ENCODE peak calls at places on chromosomes 2 and 18, in seven cellular contexts. One of them, this sample, is unnamed.

GRCh38 chr2:120949027-120949956 is 213.6 kb downstream of the GLI2 start:
- DNase-seq in HEK293T: no peak
- DNase-seq in gastrocnemius medialis: no peak
- DNase-seq in foreskin fibroblast: no peak
- DNase-seq in LoVo: no peak
- DNase-seq in DMS153: no peak
- DNase-seq in uterus: no peak
- DNase-seq in this sample: peak

GRCh38 chr18:370753-371615 is 103.1 kb upstream of the THOC1 start:
- DNase-seq in HEK293T: no peak
- DNase-seq in gastrocnemius medialis: no peak
- DNase-seq in foreskin fibroblast: peak
- DNase-seq in LoVo: no peak
- DNase-seq in DMS153: no peak
- DNase-seq in uterus: no peak
- DNase-seq in this sample: no peak

GRCh38 chr2:188159484-188159883 is 132.2 kb upstream of the GULP1 start:
- DNase-seq in HEK293T: no peak
- DNase-seq in gastrocnemius medialis: no peak
- DNase-seq in foreskin fibroblast: no peak
- DNase-seq in LoVo: no peak
- DNase-seq in DMS153: no peak
- DNase-seq in uterus: no peak
- DNase-seq in this sample: no peak

GRCh38 chr2:55430536-55430935 is 10.9 kb upstream of the CCDC88A start:
- DNase-seq in HEK293T: no peak
- DNase-seq in gastrocnemius medialis: no peak
- DNase-seq in foreskin fibroblast: peak
- DNase-seq in LoVo: no peak
- DNase-seq in DMS153: no peak
- DNase-seq in uterus: no peak
- DNase-seq in this sample: no peak

GRCh38 chr2:203579131-203579643 is 44.1 kb upstream of the RAPH1 start:
- DNase-seq in HEK293T: no peak
- DNase-seq in gastrocnemius medialis: peak
- DNase-seq in foreskin fibroblast: peak
- DNase-seq in LoVo: peak
- DNase-seq in DMS153: peak
- DNase-seq in uterus: no peak
- DNase-seq in this sample: peak

GRCh38 chr2:218881744-218882462 is 1.3 kb downstream of the WNT10A start:
- DNase-seq in HEK293T: no peak
- DNase-seq in gastrocnemius medialis: no peak
- DNase-seq in foreskin fibroblast: no peak
- DNase-seq in LoVo: no peak
- DNase-seq in DMS153: no peak
- DNase-seq in uterus: no peak
- DNase-seq in this sample: no peak

GRCh38 chr2:66127656-66128055 is 307.3 kb upstream of the MEIS1 start:
- DNase-seq in HEK293T: no peak
- DNase-seq in gastrocnemius medialis: no peak
- DNase-seq in foreskin fibroblast: no peak
- DNase-seq in LoVo: no peak
- DNase-seq in DMS153: no peak
- DNase-seq in uterus: no peak
- DNase-seq in this sample: no peak

GRCh38 chr2:222656544-222657446 is 903 bp upstream of the FARSB start:
- DNase-seq in HEK293T: no peak
- DNase-seq in gastrocnemius medialis: no peak
- DNase-seq in foreskin fibroblast: peak
- DNase-seq in LoVo: no peak
- DNase-seq in DMS153: no peak
- DNase-seq in uterus: no peak
- DNase-seq in this sample: no peak

GRCh38 chr2:233250985-233251305 is 528 bp upstream of the ATG16L1 start:
- DNase-seq in HEK293T: no peak
- DNase-seq in gastrocnemius medialis: no peak
- DNase-seq in foreskin fibroblast: no peak
- DNase-seq in LoVo: no peak
- DNase-seq in DMS153: no peak
- DNase-seq in uterus: no peak
- DNase-seq in this sample: no peak

GRCh38 chr18:78871631-78872030 is 108.0 kb upstream of the SALL3 start:
- DNase-seq in HEK293T: no peak
- DNase-seq in gastrocnemius medialis: no peak
- DNase-seq in foreskin fibroblast: no peak
- DNase-seq in LoVo: no peak
- DNase-seq in DMS153: no peak
- DNase-seq in uterus: no peak
- DNase-seq in this sample: no peak

GRCh38 chr2:47422560-47422959 is 19.6 kb downstream of the MSH2 start:
- DNase-seq in HEK293T: no peak
- DNase-seq in gastrocnemius medialis: no peak
- DNase-seq in foreskin fibroblast: peak
- DNase-seq in LoVo: no peak
- DNase-seq in DMS153: no peak
- DNase-seq in uterus: no peak
- DNase-seq in this sample: no peak

GRCh38 chr18:63065172-63065571 is 254.4 kb downstream of the BCL2 start:
- DNase-seq in HEK293T: no peak
- DNase-seq in gastrocnemius medialis: no peak
- DNase-seq in foreskin fibroblast: no peak
- DNase-seq in LoVo: no peak
- DNase-seq in DMS153: no peak
- DNase-seq in uterus: no peak
- DNase-seq in this sample: no peak

GRCh38 chr2:29902356-29902755 is 19.0 kb downstream of the ALK start:
- DNase-seq in HEK293T: no peak
- DNase-seq in gastrocnemius medialis: no peak
- DNase-seq in foreskin fibroblast: no peak
- DNase-seq in LoVo: no peak
- DNase-seq in DMS153: no peak
- DNase-seq in uterus: no peak
- DNase-seq in this sample: no peak

GRCh38 chr2:47660167-47660566 is 122.8 kb upstream of the MSH6 start:
- DNase-seq in HEK293T: no peak
- DNase-seq in gastrocnemius medialis: no peak
- DNase-seq in foreskin fibroblast: no peak
- DNase-seq in LoVo: no peak
- DNase-seq in DMS153: no peak
- DNase-seq in uterus: no peak
- DNase-seq in this sample: no peak

GRCh38 chr18:67483237-67483636 is 33.3 kb downstream of the DSEL start:
- DNase-seq in HEK293T: no peak
- DNase-seq in gastrocnemius medialis: no peak
- DNase-seq in foreskin fibroblast: no peak
- DNase-seq in LoVo: no peak
- DNase-seq in DMS153: no peak
- DNase-seq in uterus: no peak
- DNase-seq in this sample: no peak

GRCh38 chr2:137748533-137748932 is 215.7 kb upstream of the HNMT start:
- DNase-seq in HEK293T: no peak
- DNase-seq in gastrocnemius medialis: no peak
- DNase-seq in foreskin fibroblast: no peak
- DNase-seq in LoVo: no peak
- DNase-seq in DMS153: no peak
- DNase-seq in uterus: no peak
- DNase-seq in this sample: no peak

GRCh38 chr2:46134531-46135229 is 162.5 kb upstream of the EPAS1 start:
- DNase-seq in HEK293T: no peak
- DNase-seq in gastrocnemius medialis: peak
- DNase-seq in foreskin fibroblast: peak
- DNase-seq in LoVo: no peak
- DNase-seq in DMS153: peak
- DNase-seq in uterus: peak
- DNase-seq in this sample: peak

GRCh38 chr2:235201796-235202195 is 250.0 kb downstream of the SH3BP4 start:
- DNase-seq in HEK293T: no peak
- DNase-seq in gastrocnemius medialis: no peak
- DNase-seq in foreskin fibroblast: no peak
- DNase-seq in LoVo: no peak
- DNase-seq in DMS153: no peak
- DNase-seq in uterus: no peak
- DNase-seq in this sample: no peak

GRCh38 chr18:42298744-42299685 is 344.0 kb downstream of the PIK3C3 start:
- DNase-seq in HEK293T: peak
- DNase-seq in gastrocnemius medialis: peak
- DNase-seq in foreskin fibroblast: peak
- DNase-seq in LoVo: peak
- DNase-seq in DMS153: peak
- DNase-seq in uterus: peak
- DNase-seq in this sample: peak

GRCh38 chr18:58862404-58862803 is 2.3 kb upstream of the ZNF532 start:
- DNase-seq in HEK293T: no peak
- DNase-seq in gastrocnemius medialis: no peak
- DNase-seq in foreskin fibroblast: no peak
- DNase-seq in LoVo: no peak
- DNase-seq in DMS153: peak
- DNase-seq in uterus: no peak
- DNase-seq in this sample: no peak

GRCh38 chr2:159194241-159194640 is 92.3 kb downstream of the WDSUB1 start:
- DNase-seq in HEK293T: no peak
- DNase-seq in gastrocnemius medialis: no peak
- DNase-seq in foreskin fibroblast: peak
- DNase-seq in LoVo: no peak
- DNase-seq in DMS153: no peak
- DNase-seq in uterus: no peak
- DNase-seq in this sample: no peak

GRCh38 chr2:175871949-175872348 is 130.1 kb downstream of the LNPK start:
- DNase-seq in HEK293T: no peak
- DNase-seq in gastrocnemius medialis: no peak
- DNase-seq in foreskin fibroblast: no peak
- DNase-seq in LoVo: no peak
- DNase-seq in DMS153: no peak
- DNase-seq in uterus: no peak
- DNase-seq in this sample: no peak

GRCh38 chr2:55225481-55226020 is 6.5 kb downstream of the CLHC1 start:
- DNase-seq in HEK293T: no peak
- DNase-seq in gastrocnemius medialis: no peak
- DNase-seq in foreskin fibroblast: no peak
- DNase-seq in LoVo: no peak
- DNase-seq in DMS153: no peak
- DNase-seq in uterus: no peak
- DNase-seq in this sample: no peak

GRCh38 chr2:120389036-120389391 is 43.1 kb downstream of the INHBB start:
- DNase-seq in HEK293T: no peak
- DNase-seq in gastrocnemius medialis: no peak
- DNase-seq in foreskin fibroblast: no peak
- DNase-seq in LoVo: no peak
- DNase-seq in DMS153: no peak
- DNase-seq in uterus: peak
- DNase-seq in this sample: no peak

GRCh38 chr2:71070294-71071025 is 2.0 kb downstream of the NAGK start:
- DNase-seq in HEK293T: peak
- DNase-seq in gastrocnemius medialis: no peak
- DNase-seq in foreskin fibroblast: peak
- DNase-seq in LoVo: no peak
- DNase-seq in DMS153: no peak
- DNase-seq in uterus: no peak
- DNase-seq in this sample: no peak

GRCh38 chr2:194203898-194204297 is 1453.1 kb upstream of the SLC39A10 start:
- DNase-seq in HEK293T: no peak
- DNase-seq in gastrocnemius medialis: no peak
- DNase-seq in foreskin fibroblast: peak
- DNase-seq in LoVo: no peak
- DNase-seq in DMS153: no peak
- DNase-seq in uterus: no peak
- DNase-seq in this sample: no peak